ENCODE peak calls at places on chromosomes 11 and 22, in six cellular contexts. L, M, C, I, Q and X are unnamed samples.

GRCh38 chr22:44931077-44931540 is 78.7 kb downstream of the PHF21B start:
- DNase-seq in I (peak), Q (peak), C (no peak), M (peak), L (no peak), X (no peak)

GRCh38 chr11:128055576-128056217 is 531.7 kb downstream of the ETS1 start:
- DNase-seq in Q (no peak), L (no peak), I (no peak), M (no peak), C (no peak), X (peak)

GRCh38 chr22:36350751-36351594 is 36.8 kb downstream of the MYH9 start:
- DNase-seq in Q (no peak), M (no peak), L (peak), C (no peak), I (peak), X (no peak)

GRCh38 chr11:2931416-2931746 is 2.2 kb upstream of the PHLDA2 start:
- DNase-seq in L (no peak), I (no peak), M (no peak), C (no peak), Q (no peak), X (no peak)

GRCh38 chr11:15638386-15638787 is 523.7 kb downstream of the INSC start:
- DNase-seq in L (no peak), Q (no peak), I (no peak), C (no peak), M (no peak), X (no peak)

GRCh38 chr11:8107642-8108041 is 26.6 kb downstream of the TUB start:
- DNase-seq in C (no peak), L (no peak), I (no peak), M (no peak), Q (no peak), X (no peak)

GRCh38 chr22:38456841-38457699 is 2.1 kb upstream of the KCNJ4 start:
- DNase-seq in M (no peak), L (no peak), Q (no peak), I (no peak), C (no peak), X (no peak)

GRCh38 chr11:17752144-17752543 is 17.6 kb downstream of the KCNC1 start:
- DNase-seq in C (no peak), Q (no peak), L (no peak), I (no peak), M (peak), X (no peak)

GRCh38 chr22:44449683-44450425 is 48.2 kb downstream of the RTL6 start:
- DNase-seq in Q (no peak), I (no peak), L (no peak), C (no peak), M (no peak), X (no peak)

DNA sequence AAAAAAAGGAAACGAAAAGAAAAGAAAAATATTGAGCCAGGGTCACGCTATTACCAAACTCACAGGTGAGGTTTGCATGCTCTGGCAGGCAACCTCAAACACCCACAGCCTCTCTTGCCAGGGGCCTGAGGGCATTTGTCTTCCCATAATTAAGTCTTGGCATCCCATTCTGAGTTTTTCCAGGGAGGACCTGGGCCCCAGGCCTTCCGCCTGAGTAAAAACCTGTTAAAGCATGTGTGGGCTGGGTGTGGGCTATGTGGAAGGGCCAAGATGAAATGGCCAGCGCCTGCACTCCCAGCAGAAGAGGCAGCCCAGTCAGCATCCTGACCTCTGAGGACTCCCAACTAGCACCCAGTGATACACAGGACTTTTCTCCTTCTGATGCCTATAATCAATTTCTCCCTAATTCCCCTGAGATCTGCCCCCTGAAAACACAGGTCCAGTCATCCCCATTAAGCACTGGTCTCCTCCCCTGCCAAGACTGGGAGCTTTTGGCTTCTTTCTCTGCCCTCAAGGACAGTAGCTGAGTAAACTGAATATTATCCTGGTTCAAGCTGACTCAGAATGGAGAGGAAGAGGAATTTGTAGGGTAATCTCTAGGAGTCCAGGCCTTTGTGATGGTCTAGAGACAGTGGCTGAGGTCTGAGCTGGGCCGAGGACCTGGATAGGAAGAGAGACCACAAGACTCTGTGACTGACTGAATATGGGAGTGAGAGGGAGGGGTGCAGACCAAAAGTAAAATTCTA is 35.6 kb upstream of the ACER3 start:
- DNase-seq in I (no peak), Q (no peak), C (no peak), M (no peak), L (no peak), X (peak)
- H3K27ac ChIP-seq in I (no peak), Q (peak), C (peak), M (no peak), L (no peak), X (peak)

DNA sequence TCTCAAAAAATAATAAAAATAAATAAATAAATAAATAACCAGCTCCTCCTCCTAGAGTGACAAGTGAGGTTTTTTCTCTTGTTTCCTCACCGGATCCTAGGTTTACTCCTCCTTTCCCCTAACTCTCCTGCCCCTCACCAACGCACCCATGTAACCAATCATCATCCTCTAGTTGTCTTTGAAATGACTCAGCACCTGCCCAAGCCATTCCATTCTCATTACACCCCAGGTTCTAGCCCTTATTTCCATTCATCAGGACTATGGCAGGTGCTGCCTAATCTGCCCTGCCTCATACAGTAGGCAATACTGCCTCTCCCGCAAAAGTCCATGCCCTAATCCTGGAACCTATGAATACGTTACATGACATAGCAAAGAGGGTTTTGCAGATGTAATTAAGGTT is 60.4 kb downstream of the BUD13 start:
- DNase-seq in C (no peak), M (no peak), Q (no peak), L (no peak), I (no peak), X (no peak)
- H3K27ac ChIP-seq in C (no peak), M (no peak), Q (no peak), L (no peak), I (no peak), X (no peak)

DNA sequence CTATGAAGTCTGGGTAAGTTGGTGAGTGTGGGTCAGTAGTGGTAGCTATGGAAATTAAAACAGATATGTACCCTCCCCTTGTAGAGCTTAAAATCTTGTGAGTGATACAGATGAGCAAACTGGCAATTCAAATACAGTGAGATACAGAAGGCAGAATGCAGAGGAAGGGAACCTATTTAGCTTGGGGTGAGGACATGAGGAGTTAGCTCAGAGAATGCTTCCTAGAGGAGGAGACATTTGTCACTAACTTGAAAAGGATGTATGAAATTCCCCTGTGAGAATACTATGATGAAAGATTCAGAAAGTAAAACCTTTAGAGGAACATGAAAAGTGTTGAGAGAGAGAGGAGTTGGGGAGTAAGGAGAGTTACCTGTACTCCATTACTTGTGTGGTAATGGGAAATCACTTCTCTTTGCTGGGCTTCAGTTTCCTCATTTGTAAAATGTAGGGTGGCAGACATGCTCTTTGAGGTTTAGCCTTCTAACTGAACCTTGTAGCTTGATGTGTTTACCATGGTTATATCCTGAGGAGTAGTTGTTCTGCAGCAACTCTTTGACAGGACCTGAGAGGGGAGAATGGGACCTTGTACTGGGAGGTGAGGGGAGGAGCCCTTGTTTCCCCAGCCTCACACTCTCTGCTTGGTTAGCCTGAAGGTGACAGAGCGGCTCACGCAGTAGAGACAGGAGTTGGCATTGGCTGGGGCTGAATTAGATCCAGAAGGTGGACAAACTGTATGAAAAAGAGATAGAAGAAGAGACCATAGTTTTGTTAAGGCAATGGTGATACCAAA is 17.9 kb downstream of the SWAP70 start:
- DNase-seq in M (no peak), L (no peak), Q (no peak), C (no peak), I (no peak), X (no peak)
- H3K27ac ChIP-seq in M (no peak), L (no peak), Q (no peak), C (no peak), I (no peak), X (no peak)

GRCh38 chr22:42154731-42155543 is 24.3 kb upstream of the CYP2D6 start:
- DNase-seq in C (no peak), Q (no peak), I (no peak), L (no peak), M (peak), X (no peak)
- H3K27ac ChIP-seq in C (no peak), Q (no peak), I (no peak), L (no peak), M (no peak), X (no peak)

GRCh38 chr11:56885182-56885581 is 103.5 kb upstream of the OR5AK2 start:
- DNase-seq in I (no peak), Q (no peak), L (no peak), M (no peak), C (no peak), X (no peak)
- H3K27ac ChIP-seq in I (no peak), Q (no peak), L (no peak), M (no peak), C (no peak), X (no peak)

GRCh38 chr22:29032584-29032983 is 29.0 kb downstream of the C22orf31 start:
- DNase-seq in C (no peak), I (no peak), L (no peak), M (no peak), Q (no peak), X (no peak)
- H3K27ac ChIP-seq in C (peak), I (no peak), L (no peak), M (peak), Q (peak), X (no peak)

DNA sequence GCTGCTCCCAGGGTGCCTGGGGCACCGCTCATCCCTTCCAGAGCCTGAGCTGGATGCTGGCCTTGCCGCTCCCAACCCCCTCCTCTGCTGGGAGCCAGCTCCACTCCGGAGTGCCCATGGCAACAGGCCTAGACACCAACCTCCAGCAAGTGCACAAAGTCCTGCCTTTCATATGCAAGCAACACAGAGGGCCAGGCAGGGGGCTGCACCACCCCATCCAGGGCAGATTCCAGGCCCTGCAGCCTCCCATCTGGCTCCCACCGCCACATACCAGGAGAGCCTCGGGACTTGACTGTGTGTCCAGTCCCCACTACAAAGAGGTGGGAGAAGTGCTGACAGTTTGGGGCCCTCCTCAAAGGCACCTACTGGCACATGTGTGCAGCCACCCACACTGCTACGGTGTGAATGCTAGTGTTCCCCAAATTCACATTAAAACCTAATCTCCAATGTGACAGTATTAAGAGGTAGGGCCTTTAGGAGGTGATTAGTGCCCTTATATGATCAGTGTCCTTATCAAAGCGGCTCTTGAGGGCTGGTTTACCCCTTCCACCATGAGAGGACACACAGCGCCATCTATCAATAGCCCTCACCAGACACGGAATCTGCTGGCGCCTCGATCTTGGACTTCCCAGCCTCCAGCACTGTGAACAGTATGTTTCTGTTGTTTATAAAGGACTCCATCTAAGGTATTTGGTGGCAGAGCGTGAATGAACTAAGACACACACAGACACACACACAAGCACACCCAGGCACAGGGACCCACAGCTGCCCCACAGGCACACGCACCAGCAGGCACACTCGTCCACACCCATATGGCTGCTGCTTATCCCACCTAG is 16.2 kb downstream of the ARVCF start:
- DNase-seq in C (no peak), Q (peak), M (peak), L (peak), I (no peak), X (no peak)
- H3K27ac ChIP-seq in C (no peak), Q (no peak), M (no peak), L (no peak), I (no peak), X (no peak)

GRCh38 chr11:78424334-78425270 is 7.0 kb upstream of the GAB2 start:
- DNase-seq in Q (no peak), C (no peak), L (no peak), I (no peak), M (no peak), X (no peak)
- H3K27ac ChIP-seq in Q (no peak), C (no peak), L (no peak), I (no peak), M (no peak), X (no peak)

DNA sequence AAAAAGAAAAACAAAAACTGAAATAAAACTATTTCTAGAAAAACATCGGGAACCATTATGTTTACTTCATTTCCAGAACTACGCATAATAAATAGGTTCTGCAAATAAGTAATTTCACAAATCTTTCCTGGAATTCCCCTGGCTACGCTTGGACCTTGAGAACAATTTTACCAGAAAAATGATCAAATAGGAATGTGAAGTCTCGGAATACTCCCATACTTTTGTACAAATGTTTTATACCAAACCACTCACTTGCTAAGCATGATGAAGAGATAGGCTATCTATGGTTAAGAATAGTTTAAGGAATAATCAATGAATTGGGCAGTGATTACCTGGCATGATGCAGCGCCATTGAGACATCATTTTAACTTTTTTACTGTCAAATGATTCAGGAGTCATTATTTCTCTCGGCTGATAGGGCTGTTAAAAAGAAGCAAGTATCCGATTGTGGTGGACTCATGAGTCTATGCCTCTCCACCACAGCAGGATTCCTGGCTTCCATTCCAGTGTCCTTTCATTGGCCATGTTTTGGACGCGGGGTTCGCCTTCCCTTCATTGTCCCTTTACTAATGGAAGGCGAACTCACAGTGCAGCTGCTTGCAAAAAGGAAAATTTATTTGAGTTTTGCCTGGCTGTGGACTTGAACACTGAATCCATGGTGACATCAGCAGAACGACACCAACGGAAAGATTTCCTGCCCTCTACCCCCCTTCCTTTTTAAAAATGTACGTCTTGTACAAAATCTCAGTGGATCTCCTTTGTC is 39.9 kb upstream of the BLID start:
- DNase-seq in M (no peak), C (no peak), I (no peak), Q (no peak), L (no peak), X (no peak)
- H3K27ac ChIP-seq in M (peak), C (peak), I (peak), Q (peak), L (no peak), X (peak)

GRCh38 chr22:25536578-25536977 is 27.9 kb upstream of the GRK3 start:
- DNase-seq in Q (no peak), C (no peak), L (no peak), I (no peak), M (no peak), X (no peak)
- H3K27ac ChIP-seq in Q (no peak), C (no peak), L (no peak), I (no peak), M (no peak), X (no peak)